ENCODE peak calls at places on chromosomes 2 and 18, in four cellular contexts. N is tibial nerve; P is H54; L is activated CD8-positive, alpha-beta memory T cell treated with anti-CD3 and anti-CD28 coated beads for 24 hours. Y is an unnamed sample.

GRCh38 chr2:53448591-53448990 is 319.0 kb upstream of the CHAC2 start:
- DNase-seq in P (no peak), N (no peak), L (no peak), Y (no peak)

GRCh38 chr18:58572181-58572580 is 56.7 kb downstream of the ALPK2 start:
- DNase-seq in P (no peak), L (no peak), N (no peak), Y (no peak)

GRCh38 chr2:148255929-148256328 is 235.0 kb downstream of the MBD5 start:
- DNase-seq in P (no peak), N (no peak), L (no peak), Y (no peak)

GRCh38 chr2:219476605-219477578 is 21.8 kb upstream of the GMPPA start:
- DNase-seq in N (no peak), P (no peak), L (no peak), Y (no peak)

GRCh38 chr2:135948642-135949355 is 36.6 kb downstream of the DARS1 start:
- DNase-seq in L (peak; percentile 67), P (peak; percentile 9), N (no peak), Y (no peak)

GRCh38 chr2:85886585-85886984 is 2.2 kb downstream of the ST3GAL5 start:
- DNase-seq in N (peak; percentile 29), P (peak; percentile 78), L (peak; percentile 80), Y (no peak)

GRCh38 chr2:118190365-118190916 is 102.2 kb downstream of the INSIG2 start:
- DNase-seq in N (no peak), P (no peak), L (no peak), Y (no peak)

GRCh38 chr2:17051558-17051957 is 385.9 kb upstream of the CYRIA start:
- DNase-seq in L (no peak), P (no peak), N (no peak), Y (no peak)

GRCh38 chr2:109489296-109489695 is 124.5 kb downstream of the SEPTIN10 start:
- DNase-seq in P (no peak), N (no peak), L (no peak), Y (no peak)

GRCh38 chr2:210663574-210663973 is 107.2 kb downstream of the CPS1 start:
- DNase-seq in L (no peak), N (no peak), P (no peak), Y (no peak)

GRCh38 chr2:60424233-60424632 is 129.2 kb downstream of the BCL11A start:
- DNase-seq in N (no peak), P (no peak), L (no peak), Y (no peak)

GRCh38 chr2:215476424-215476823 is 40.6 kb upstream of the FN1 start:
- DNase-seq in N (no peak), P (no peak), L (no peak), Y (no peak)